ENCODE peak calls at places on chromosome 13, in four cellular contexts. Y, O, G and N are unnamed samples.

GRCh38 chr13:79781829-79782540 is 301.0 kb downstream of the NDFIP2 start:
- DNase-seq in Y (no peak), G (no peak), O (no peak), N (no peak)

GRCh38 chr13:49869514-49869913 is 66.6 kb downstream of the SPRYD7 start:
- DNase-seq in Y (peak), O (no peak), G (no peak), N (no peak)

GRCh38 chr13:26406791-26407190 is 150.7 kb upstream of the WASF3 start:
- DNase-seq in Y (no peak), O (no peak), G (no peak), N (no peak)

GRCh38 chr13:105159794-105160193 is 1375.7 kb downstream of the EFNB2 start:
- DNase-seq in G (no peak), Y (no peak), O (no peak), N (no peak)

GRCh38 chr13:47420012-47420411 is 523.2 kb upstream of the HTR2A start:
- DNase-seq in G (no peak), O (no peak), Y (no peak), N (no peak)

GRCh38 chr13:114230117-114230516 is 4.6 kb upstream of the CDC16 start:
- DNase-seq in O (no peak), Y (no peak), G (no peak), N (no peak)

GRCh38 chr13:99363391-99363790 is 56.2 kb upstream of the GPR183 start:
- DNase-seq in O (no peak), G (no peak), Y (no peak), N (no peak)

GRCh38 chr13:97258801-97259200 is 36.7 kb downstream of the MBNL2 start:
- DNase-seq in Y (no peak), G (no peak), O (no peak), N (no peak)

GRCh38 chr13:60838581-60838980 is 441.6 kb downstream of the TDRD3 start:
- DNase-seq in Y (no peak), O (no peak), G (no peak), N (no peak)

GRCh38 chr13:27014406-27015359 is 156.9 kb downstream of the USP12 start:
- DNase-seq in Y (no peak), O (no peak), G (no peak), N (no peak)

GRCh38 chr13:27053235-27053884 is 118.3 kb downstream of the USP12 start:
- DNase-seq in Y (no peak), G (no peak), O (no peak), N (no peak)

GRCh38 chr13:32314271-32314967 is 744 bp downstream of the ZAR1L start:
- DNase-seq in Y (no peak), O (peak), G (no peak), N (peak)
- H3K4me3 ChIP-seq in Y (no peak), O (peak), G (peak), N (peak)

GRCh38 chr13:38346764-38347163 is 2.9 kb upstream of the UFM1 start:
- DNase-seq in G (no peak), O (no peak), Y (no peak), N (no peak)

GRCh38 chr13:38348890-38349289 is 761 bp upstream of the UFM1 start:
- DNase-seq in Y (no peak), O (no peak), G (peak), N (no peak)

GRCh38 chr13:38350114-38350617 is 515 bp downstream of the UFM1 start:
- DNase-seq in O (peak), Y (peak), G (no peak), N (peak)

DNA sequence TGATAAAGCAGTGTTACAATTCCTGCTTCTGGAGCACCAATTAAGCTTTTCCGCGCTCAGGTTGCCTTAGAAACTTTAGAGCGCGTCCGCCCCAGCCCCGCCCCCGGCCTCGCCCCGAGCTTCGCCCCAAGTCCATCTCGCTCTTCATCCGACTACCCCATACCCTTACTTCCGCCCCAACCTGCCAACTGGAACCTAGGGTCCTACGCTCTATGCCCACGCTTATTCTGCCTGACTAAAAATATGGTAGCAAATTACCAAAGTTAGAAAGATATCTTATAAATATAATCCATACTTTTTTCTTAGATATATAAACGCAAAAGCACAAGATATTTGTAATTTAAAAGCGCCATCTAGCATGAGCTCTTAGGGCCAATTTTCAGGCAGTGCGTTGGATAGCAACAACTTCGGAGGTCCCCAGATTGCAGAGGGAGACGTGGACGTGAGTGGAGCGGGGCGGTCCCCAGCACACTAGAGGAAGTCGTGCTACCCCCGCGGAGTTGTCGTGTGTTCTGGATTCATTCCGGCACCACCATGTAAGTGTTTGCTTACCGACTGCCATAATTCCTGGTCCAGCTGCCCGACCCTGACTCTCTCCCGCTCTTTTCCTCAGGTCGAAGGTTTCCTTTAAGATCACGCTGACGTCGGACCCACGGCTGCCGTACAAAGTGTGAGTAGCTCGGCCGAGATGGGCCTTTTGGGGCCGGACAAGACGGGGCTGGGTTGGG is at the start of gene UFM1:
- DNase-seq in O (peak), G (peak), Y (peak), N (peak)
- TF ChIP-seq CTCF in O (no peak), G (no peak), Y (no peak), N (no peak)

GRCh38 chr13:42275506-42275905 is 3.6 kb downstream of the AKAP11 start:
- DNase-seq in O (no peak), G (no peak), Y (no peak), N (no peak)
- H3K4me3 ChIP-seq in O (no peak), G (peak), Y (no peak), N (no peak)

GRCh38 chr13:111153279-111153976 is 38.3 kb downstream of the ARHGEF7 start:
- DNase-seq in O (peak), G (peak), Y (peak), N (peak)
- TF ChIP-seq CTCF in O (peak), G (peak), Y (no peak), N (peak)

GRCh38 chr13:31739226-31739625 is at the start of gene RXFP2:
- DNase-seq in O (no peak), Y (no peak), G (no peak), N (no peak)

GRCh38 chr13:31733066-31733465 is 6.3 kb upstream of the RXFP2 start:
- DNase-seq in O (no peak), G (no peak), Y (no peak), N (no peak)

GRCh38 chr13:31731923-31732322 is 7.4 kb upstream of the RXFP2 start:
- DNase-seq in G (no peak), Y (no peak), O (no peak), N (no peak)

DNA sequence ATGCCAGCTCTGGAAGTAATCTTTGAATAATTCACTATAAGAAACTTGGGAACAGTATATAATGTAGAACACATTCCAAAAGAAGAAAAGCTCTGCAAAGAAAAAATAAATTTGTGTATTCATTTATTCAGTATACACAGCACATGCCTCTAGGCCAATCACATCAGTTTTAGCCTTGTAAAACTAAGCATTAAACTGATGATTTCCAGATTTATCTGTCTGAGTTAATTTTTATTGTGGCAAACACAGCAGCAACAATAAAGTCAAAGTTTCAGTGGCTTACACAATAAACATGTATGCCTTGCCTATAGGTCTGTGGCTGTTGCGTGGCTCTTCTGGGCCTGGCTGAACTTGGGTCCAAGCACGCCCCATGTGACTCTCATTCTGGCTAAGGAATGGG is 5.6 kb upstream of the RXFP2 start:
- DNase-seq in G (no peak), O (no peak), Y (no peak), N (no peak)
- H3K4me3 ChIP-seq in G (no peak), O (no peak), Y (no peak), N (no peak)